ENCODE peak calls at places on chromosomes 2 and 18, in four cellular contexts. W is K562, G is HepG2, P is A549. T is an unnamed sample.

GRCh38 chr2:72094701-72095100 is 53.0 kb downstream of the CYP26B1 start:
- DNase-seq in W (no peak), G (no peak), P (no peak), T (no peak)

GRCh38 chr2:15038373-15039364 is 406.2 kb downstream of the LRATD1 start:
- DNase-seq in W (no peak), G (no peak), P (no peak), T (no peak)

GRCh38 chr2:176525058-176525457 is 255.8 kb downstream of the MTX2 start:
- DNase-seq in W (no peak), G (no peak), P (no peak), T (no peak)

GRCh38 chr2:173117678-173118077 is 42.0 kb downstream of the MAP3K20 start:
- DNase-seq in W (no peak), G (no peak), P (no peak), T (no peak)

GRCh38 chr2:211144078-211144477 is 587.7 kb downstream of the CPS1 start:
- DNase-seq in W (no peak), G (no peak), P (peak), T (no peak)

GRCh38 chr2:9021563-9022211 is 18.2 kb upstream of the MBOAT2 start:
- DNase-seq in W (no peak), G (no peak), P (no peak), T (no peak)

GRCh38 chr2:108988796-108989713 is at the start of gene EDAR:
- DNase-seq in W (peak), G (peak), P (peak), T (no peak)

GRCh38 chr2:98568161-98568956 is 40.0 kb downstream of the COA5 start:
- DNase-seq in W (no peak), G (no peak), P (no peak), T (no peak)

GRCh38 chr18:35469696-35470095 is 28.1 kb downstream of the INO80C start:
- DNase-seq in W (no peak), G (peak), P (peak), T (no peak)

GRCh38 chr2:43159797-43160196 is 66.6 kb downstream of the ZFP36L2 start:
- DNase-seq in W (no peak), G (no peak), P (no peak), T (no peak)

GRCh38 chr2:118492335-118492734 is 355.1 kb downstream of the EN1 start:
- DNase-seq in W (no peak), G (peak), P (peak), T (no peak)

GRCh38 chr2:71950256-71951066 is 197.2 kb downstream of the CYP26B1 start:
- DNase-seq in W (no peak), G (no peak), P (no peak), T (no peak)

GRCh38 chr18:6078877-6079276 is 183.6 kb upstream of the TMEM200C start:
- DNase-seq in W (no peak), G (no peak), P (no peak), T (no peak)

GRCh38 chr2:84940088-84940470 is 30.9 kb upstream of the KCMF1 start:
- DNase-seq in W (no peak), G (no peak), P (no peak), T (no peak)

GRCh38 chr2:239250216-239251071 is 150.4 kb downstream of the HDAC4 start:
- DNase-seq in W (no peak), G (no peak), P (no peak), T (no peak)

GRCh38 chr2:19287324-19287723 is 71.1 kb downstream of the OSR1 start:
- DNase-seq in W (no peak), G (no peak), P (no peak), T (no peak)

GRCh38 chr2:230929381-230930148 is 4.5 kb upstream of the GPR55 start:
- DNase-seq in W (no peak), G (no peak), P (no peak), T (no peak)

GRCh38 chr2:120765911-120766757 is 30.5 kb downstream of the GLI2 start:
- DNase-seq in W (no peak), G (no peak), P (peak), T (no peak)

GRCh38 chr2:47501374-47502200 is 98.6 kb downstream of the MSH2 start:
- DNase-seq in W (no peak), G (no peak), P (no peak), T (no peak)

GRCh38 chr2:36549063-36549662 is 48.8 kb downstream of the FEZ2 start:
- DNase-seq in W (no peak), G (no peak), P (no peak), T (no peak)

GRCh38 chr2:218407717-218408116 is 8.0 kb downstream of the CTDSP1 start:
- DNase-seq in W (no peak), G (no peak), P (no peak), T (no peak)

GRCh38 chr2:179876266-179876665 is 14.9 kb upstream of the ZNF385B start:
- DNase-seq in W (no peak), G (peak), P (no peak), T (no peak)

GRCh38 chr2:205858781-205859478 is 176.6 kb downstream of the NRP2 start:
- DNase-seq in W (no peak), G (no peak), P (no peak), T (no peak)

GRCh38 chr18:48607049-48607984 is 68.5 kb downstream of the CTIF start:
- DNase-seq in W (no peak), G (peak), P (no peak), T (no peak)
- TF ChIP-seq REST in W (peak), G (peak), P (peak), T (peak)

GRCh38 chr2:113088173-113088992 is 20.6 kb downstream of the IL1F10 start:
- DNase-seq in W (no peak), G (peak), P (no peak), T (no peak)
- TF ChIP-seq REST in W (no peak), G (peak), P (no peak), T (peak)

GRCh38 chr2:153101187-153101586 is 377.4 kb downstream of the RPRM start:
- DNase-seq in W (no peak), G (peak), P (no peak), T (no peak)

GRCh38 chr2:153098073-153098472 is 379.7 kb downstream of the ARL6IP6 start:
- DNase-seq in W (no peak), G (no peak), P (no peak), T (no peak)

GRCh38 chr2:153100139-153100538 is 378.4 kb downstream of the RPRM start:
- DNase-seq in W (no peak), G (no peak), P (no peak), T (no peak)

DNA sequence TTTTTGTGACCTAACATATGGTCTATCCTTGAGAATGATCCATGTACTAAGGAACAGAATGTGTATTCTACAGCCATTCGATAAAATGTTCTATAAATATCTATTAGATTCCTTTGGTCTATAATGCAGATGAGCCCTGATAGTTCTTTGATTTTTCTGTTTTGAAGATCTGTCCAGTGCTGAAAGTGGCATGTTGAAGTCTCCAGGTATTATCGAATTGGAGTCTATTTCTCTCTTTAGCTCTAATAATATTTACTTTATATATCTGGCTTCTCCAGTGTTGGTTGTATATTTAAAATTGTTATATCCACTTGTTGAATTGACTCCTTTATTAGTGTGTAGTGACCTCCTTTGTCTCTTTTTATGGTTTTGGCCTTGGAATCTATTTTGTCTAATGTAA is 377.9 kb downstream of the ARL6IP6 start:
- DNase-seq in W (no peak), G (no peak), P (no peak), T (no peak)
- TF ChIP-seq REST in W (no peak), G (peak), P (peak), T (peak)

DNA sequence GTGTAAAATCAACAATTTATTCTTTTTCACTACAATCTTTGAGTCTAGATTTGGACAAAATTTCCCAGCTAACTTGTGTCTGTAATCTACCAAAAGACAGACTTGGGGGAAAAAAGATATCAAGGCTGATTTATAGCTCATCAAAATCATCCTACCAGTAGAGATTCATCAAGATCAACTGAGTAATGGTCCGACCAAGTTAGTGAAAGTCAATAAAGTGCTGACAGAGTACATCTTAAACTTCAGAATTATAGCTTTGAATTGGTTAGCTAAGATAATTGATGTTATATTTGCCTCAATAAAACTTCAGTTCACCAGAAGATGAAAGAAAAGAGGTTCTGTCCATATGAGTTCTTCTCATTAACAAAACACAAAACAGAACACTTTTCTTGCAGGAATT is 207.1 kb upstream of the KYNU start:
- DNase-seq in W (no peak), G (no peak), P (no peak), T (no peak)
- TF ChIP-seq REST in W (no peak), G (no peak), P (no peak), T (no peak)